ENCODE peak calls at places on chromosomes 11 and 22, in ten cellular contexts. T is H9, C is tibial nerve, H is kidney, W is IMR-90, F is heart right ventricle, K is uterus, O is upper lobe of right lung, L is endothelial cell of umbilical vein, E is fibroblast of lung. N is an unnamed sample.

GRCh38 chr11:116373107-116373506 is 399.7 kb downstream of the BUD13 start:
- DNase-seq in T (no peak), C (no peak), H (no peak), W (no peak), F (no peak), K (no peak), O (no peak), L (no peak), E (no peak), N (no peak)

GRCh38 chr22:22043296-22044078 is 60.9 kb upstream of the TOP3B start:
- DNase-seq in T (no peak), C (no peak), H (no peak), W (no peak), F (no peak), K (no peak), O (no peak), L (no peak), E (no peak), N (no peak)

GRCh38 chr11:93719310-93719709 is 22.0 kb downstream of the TAF1D start:
- DNase-seq in T (no peak), C (no peak), H (no peak), W (no peak), F (no peak), K (no peak), O (no peak), L (no peak), E (no peak), N (no peak)

GRCh38 chr11:15594607-15595006 is 479.9 kb downstream of the INSC start:
- DNase-seq in T (peak), C (no peak), H (no peak), W (no peak), F (no peak), K (no peak), O (no peak), L (no peak), E (no peak), N (no peak)

GRCh38 chr22:23070418-23071162 is at the start of gene GNAZ:
- DNase-seq in T (peak), C (no peak), H (peak), W (no peak), F (peak), K (peak), O (peak), L (no peak), E (no peak), N (no peak)

GRCh38 chr11:133228406-133229330 is 303.6 kb downstream of the OPCML start:
- DNase-seq in T (peak), C (no peak), H (peak), W (no peak), F (peak), K (no peak), O (no peak), L (no peak), E (no peak), N (no peak)

GRCh38 chr11:124285610-124286344 is 28.0 kb downstream of the OR8D1 start:
- DNase-seq in T (no peak), C (no peak), H (no peak), W (peak), F (no peak), K (no peak), O (no peak), L (peak), E (peak), N (peak)

GRCh38 chr11:92296138-92296515 is 71.5 kb downstream of the FAT3 start:
- DNase-seq in T (no peak), C (no peak), H (no peak), W (peak), F (no peak), K (no peak), O (no peak), L (no peak), E (peak), N (peak)

GRCh38 chr11:45926001-45926401 is 3.5 kb downstream of the LARGE2 start:
- DNase-seq in T (peak), C (no peak), H (peak), W (no peak), F (no peak), K (no peak), O (peak), L (no peak), E (no peak), N (no peak)

GRCh38 chr11:46198873-46199250 is 77.6 kb upstream of the PHF21A start:
- DNase-seq in T (no peak), C (no peak), H (no peak), W (no peak), F (no peak), K (no peak), O (no peak), L (no peak), E (no peak), N (no peak)

GRCh38 chr22:36439481-36440271 is 41.8 kb downstream of the TXN2 start:
- DNase-seq in T (no peak), C (no peak), H (peak), W (peak), F (peak), K (peak), O (no peak), L (peak), E (peak), N (peak)

GRCh38 chr11:74311352-74311926 is at the start of gene P4HA3:
- DNase-seq in T (peak), C (peak), H (peak), W (peak), F (peak), K (peak), O (peak), L (peak), E (peak), N (peak)

GRCh38 chr11:68939583-68940555 is 36.2 kb downstream of the IGHMBP2 start:
- DNase-seq in T (no peak), C (no peak), H (peak), W (no peak), F (no peak), K (no peak), O (no peak), L (no peak), E (no peak), N (no peak)

GRCh38 chr22:24141586-24141985 is 39.7 kb upstream of the SUSD2 start:
- DNase-seq in T (no peak), C (no peak), H (no peak), W (peak), F (no peak), K (no peak), O (no peak), L (no peak), E (peak), N (no peak)

GRCh38 chr22:32665676-32666075 is 135.8 kb upstream of the TIMP3 start:
- DNase-seq in T (no peak), C (no peak), H (no peak), W (peak), F (no peak), K (no peak), O (no peak), L (no peak), E (peak), N (no peak)

GRCh38 chr22:33054276-33054675 is 3.9 kb downstream of the SYN3 start:
- DNase-seq in T (no peak), C (no peak), H (no peak), W (no peak), F (no peak), K (no peak), O (no peak), L (no peak), E (no peak), N (no peak)

GRCh38 chr22:23698094-23698493 is 7.3 kb downstream of the RGL4 start:
- DNase-seq in T (no peak), C (no peak), H (no peak), W (no peak), F (no peak), K (no peak), O (no peak), L (no peak), E (no peak), N (no peak)

GRCh38 chr11:28107331-28107725 is 628 bp downstream of the KIF18A start:
- DNase-seq in T (no peak), C (no peak), H (no peak), W (peak), F (no peak), K (no peak), O (no peak), L (peak), E (no peak), N (peak)

GRCh38 chr11:124934862-124935547 is 842 bp downstream of the HEPACAM start:
- DNase-seq in T (no peak), C (no peak), H (no peak), W (peak), F (no peak), K (no peak), O (no peak), L (peak), E (peak), N (peak)

GRCh38 chr11:30855383-30856006 is 269.3 kb upstream of the MPPED2 start:
- DNase-seq in T (no peak), C (no peak), H (no peak), W (peak), F (no peak), K (no peak), O (no peak), L (peak), E (peak), N (no peak)

GRCh38 chr11:93983542-93984204 is 37.5 kb upstream of the HEPHL1 start:
- DNase-seq in T (no peak), C (no peak), H (no peak), W (no peak), F (no peak), K (no peak), O (no peak), L (no peak), E (no peak), N (no peak)

GRCh38 chr11:61773356-61773755 is 19.0 kb downstream of the TMEM258 start:
- DNase-seq in T (no peak), C (no peak), H (no peak), W (no peak), F (no peak), K (no peak), O (no peak), L (no peak), E (no peak), N (no peak)

GRCh38 chr11:107397357-107397756 is 60.3 kb downstream of the CWF19L2 start:
- DNase-seq in T (peak), C (no peak), H (no peak), W (no peak), F (no peak), K (no peak), O (no peak), L (no peak), E (no peak), N (no peak)

GRCh38 chr11:65855927-65856363 is 2.0 kb downstream of the CFL1 start:
- DNase-seq in T (peak), C (no peak), H (no peak), W (no peak), F (no peak), K (no peak), O (peak), L (no peak), E (no peak), N (no peak)

GRCh38 chr11:111408789-111409727 is 30.0 kb upstream of the POU2AF1 start:
- DNase-seq in T (no peak), C (no peak), H (no peak), W (peak), F (no peak), K (no peak), O (no peak), L (no peak), E (peak), N (no peak)

GRCh38 chr11:76056881-76057280 is 149.4 kb downstream of the WNT11 start:
- DNase-seq in T (no peak), C (no peak), H (no peak), W (no peak), F (no peak), K (no peak), O (no peak), L (no peak), E (no peak), N (no peak)

GRCh38 chr22:47376322-47376700 is 613.9 kb downstream of the TBC1D22A start:
- DNase-seq in T (no peak), C (no peak), H (no peak), W (no peak), F (no peak), K (no peak), O (peak), L (no peak), E (no peak), N (no peak)

GRCh38 chr22:48098243-48098935 is 1335.9 kb downstream of the TBC1D22A start:
- DNase-seq in T (no peak), C (no peak), H (no peak), W (no peak), F (no peak), K (peak), O (no peak), L (no peak), E (no peak), N (no peak)

GRCh38 chr11:22690891-22691290 is 24.5 kb downstream of the GAS2 start:
- DNase-seq in T (no peak), C (no peak), H (no peak), W (no peak), F (no peak), K (no peak), O (no peak), L (no peak), E (no peak), N (no peak)

GRCh38 chr11:129208863-129209262 is 16.7 kb upstream of the ARHGAP32 start:
- DNase-seq in T (no peak), C (no peak), H (no peak), W (peak), F (no peak), K (no peak), O (no peak), L (no peak), E (no peak), N (no peak)

DNA sequence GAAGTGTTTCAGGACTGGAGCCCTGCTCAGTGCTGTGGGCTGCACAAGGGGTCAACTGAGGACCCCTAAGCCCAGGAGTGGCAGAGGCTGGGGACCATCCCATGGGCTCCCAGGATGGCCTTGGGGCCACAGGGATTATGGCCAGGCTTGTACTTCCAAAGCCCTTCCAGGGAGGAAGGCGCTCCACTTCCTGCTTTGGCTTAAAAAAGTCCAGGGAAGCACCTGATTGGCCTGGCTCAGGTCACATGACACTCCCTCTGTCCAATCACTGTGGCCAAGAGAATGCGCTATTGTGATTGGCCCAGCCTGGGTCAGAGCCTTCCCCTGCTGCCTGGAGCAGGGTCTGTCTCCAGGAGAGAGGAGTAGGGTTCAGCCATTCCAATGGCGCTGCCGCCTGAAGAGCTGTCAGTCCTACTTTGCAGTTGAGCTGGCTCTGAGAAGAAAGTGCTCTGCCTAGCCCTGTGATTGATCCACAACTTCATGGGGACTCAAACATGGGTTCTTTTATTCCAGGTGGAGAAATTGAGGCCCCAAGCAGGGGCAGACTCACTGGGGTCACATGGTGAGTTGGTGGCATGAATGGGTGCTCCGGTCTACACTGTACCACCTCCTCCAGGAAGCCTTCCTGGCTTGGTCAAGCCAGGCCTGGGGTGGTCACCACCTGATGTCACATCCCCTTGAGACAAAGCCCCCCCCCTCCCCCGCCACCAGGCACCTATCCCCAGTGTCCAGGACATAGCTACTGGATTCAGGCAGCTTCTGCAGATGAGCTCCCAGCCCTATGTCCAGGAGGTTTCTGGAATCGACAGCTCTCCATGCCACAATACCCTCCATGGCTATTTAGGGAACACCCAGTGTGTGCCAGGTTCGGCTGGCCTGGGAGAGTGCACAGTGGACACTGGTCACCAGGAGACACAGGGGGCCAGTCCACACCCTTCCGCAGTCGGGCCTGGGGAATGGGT is 48.2 kb downstream of the RTN4R start:
- DNase-seq in T (no peak), C (no peak), H (no peak), W (no peak), F (no peak), K (no peak), O (no peak), L (no peak), E (no peak), N (no peak)
- H3K27ac ChIP-seq in T (no peak), C (no peak), H (no peak), W (no peak), F (no peak), K (no peak), O (no peak), L (no peak), E (no peak), N (no peak)

GRCh38 chr22:45329536-45329936 is 19.8 kb downstream of the FAM118A start:
- DNase-seq in T (no peak), C (no peak), H (no peak), W (no peak), F (peak), K (no peak), O (no peak), L (no peak), E (no peak), N (no peak)

GRCh38 chr22:45330548-45330947 is 20.8 kb downstream of the FAM118A start:
- DNase-seq in T (no peak), C (no peak), H (no peak), W (no peak), F (no peak), K (no peak), O (no peak), L (no peak), E (no peak), N (no peak)

GRCh38 chr22:45332001-45332400 is 22.3 kb downstream of the FAM118A start:
- DNase-seq in T (no peak), C (no peak), H (no peak), W (no peak), F (no peak), K (no peak), O (no peak), L (no peak), E (no peak), N (no peak)

GRCh38 chr22:45331486-45331885 is 21.8 kb downstream of the FAM118A start:
- DNase-seq in T (no peak), C (no peak), H (no peak), W (no peak), F (no peak), K (no peak), O (no peak), L (no peak), E (no peak), N (no peak)

DNA sequence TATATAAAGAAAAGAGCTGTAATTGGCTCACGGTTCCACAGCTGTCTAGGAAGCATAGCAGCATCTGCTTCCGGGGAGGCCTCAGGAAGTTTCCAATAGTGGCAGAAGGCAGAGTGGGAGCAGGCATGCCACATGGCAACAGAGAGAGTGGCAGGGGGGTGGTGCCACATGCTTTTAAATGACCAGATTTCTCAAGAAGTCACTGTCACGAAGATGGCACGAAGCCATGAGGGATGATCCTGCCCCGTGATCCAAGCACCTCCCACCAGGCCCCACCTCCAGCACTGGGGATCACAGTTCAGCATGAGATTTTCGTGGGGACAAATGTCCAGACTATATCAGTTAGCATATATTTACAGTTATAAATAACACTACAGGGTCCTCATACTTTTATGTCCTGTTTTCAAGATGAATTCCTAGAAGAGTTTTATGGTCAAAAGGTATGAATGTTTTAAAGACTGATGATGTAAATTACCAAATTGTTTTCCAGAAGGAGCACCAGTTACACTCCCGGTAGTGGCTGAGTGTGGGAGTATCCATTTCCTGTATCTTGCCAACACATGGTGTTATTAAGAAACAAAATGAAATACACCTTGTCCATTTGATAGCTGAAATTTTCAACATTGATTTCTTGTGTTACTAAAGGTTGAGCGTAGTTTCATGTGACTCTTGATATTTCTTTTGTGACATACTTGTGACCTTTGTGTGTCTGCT is 19.2 kb downstream of the FAM118A start:
- DNase-seq in T (no peak), C (no peak), H (no peak), W (no peak), F (no peak), K (no peak), O (no peak), L (no peak), E (no peak), N (no peak)
- H3K27ac ChIP-seq in T (no peak), C (no peak), H (no peak), W (no peak), F (peak), K (no peak), O (no peak), L (no peak), E (no peak), N (no peak)

GRCh38 chr22:43237280-43237679 is 50.3 kb upstream of the TTLL12 start:
- DNase-seq in T (no peak), C (no peak), H (no peak), W (no peak), F (no peak), K (no peak), O (no peak), L (no peak), E (no peak), N (no peak)

GRCh38 chr22:43235445-43236400 is 48.8 kb upstream of the TTLL12 start:
- DNase-seq in T (no peak), C (no peak), H (no peak), W (no peak), F (no peak), K (no peak), O (no peak), L (no peak), E (no peak), N (no peak)

GRCh38 chr22:43238526-43239006 is 51.6 kb upstream of the TTLL12 start:
- DNase-seq in T (no peak), C (no peak), H (no peak), W (no peak), F (no peak), K (peak), O (no peak), L (no peak), E (no peak), N (no peak)

GRCh38 chr22:43234299-43234988 is 47.5 kb upstream of the TTLL12 start:
- DNase-seq in T (no peak), C (no peak), H (no peak), W (no peak), F (no peak), K (no peak), O (no peak), L (no peak), E (no peak), N (no peak)

GRCh38 chr22:43236401-43237166 is 49.6 kb upstream of the TTLL12 start:
- DNase-seq in T (no peak), C (no peak), H (no peak), W (no peak), F (peak), K (no peak), O (peak), L (no peak), E (no peak), N (no peak)
- H3K27ac ChIP-seq in T (no peak), C (no peak), H (no peak), W (no peak), F (no peak), K (no peak), O (no peak), L (no peak), E (no peak), N (no peak)

DNA sequence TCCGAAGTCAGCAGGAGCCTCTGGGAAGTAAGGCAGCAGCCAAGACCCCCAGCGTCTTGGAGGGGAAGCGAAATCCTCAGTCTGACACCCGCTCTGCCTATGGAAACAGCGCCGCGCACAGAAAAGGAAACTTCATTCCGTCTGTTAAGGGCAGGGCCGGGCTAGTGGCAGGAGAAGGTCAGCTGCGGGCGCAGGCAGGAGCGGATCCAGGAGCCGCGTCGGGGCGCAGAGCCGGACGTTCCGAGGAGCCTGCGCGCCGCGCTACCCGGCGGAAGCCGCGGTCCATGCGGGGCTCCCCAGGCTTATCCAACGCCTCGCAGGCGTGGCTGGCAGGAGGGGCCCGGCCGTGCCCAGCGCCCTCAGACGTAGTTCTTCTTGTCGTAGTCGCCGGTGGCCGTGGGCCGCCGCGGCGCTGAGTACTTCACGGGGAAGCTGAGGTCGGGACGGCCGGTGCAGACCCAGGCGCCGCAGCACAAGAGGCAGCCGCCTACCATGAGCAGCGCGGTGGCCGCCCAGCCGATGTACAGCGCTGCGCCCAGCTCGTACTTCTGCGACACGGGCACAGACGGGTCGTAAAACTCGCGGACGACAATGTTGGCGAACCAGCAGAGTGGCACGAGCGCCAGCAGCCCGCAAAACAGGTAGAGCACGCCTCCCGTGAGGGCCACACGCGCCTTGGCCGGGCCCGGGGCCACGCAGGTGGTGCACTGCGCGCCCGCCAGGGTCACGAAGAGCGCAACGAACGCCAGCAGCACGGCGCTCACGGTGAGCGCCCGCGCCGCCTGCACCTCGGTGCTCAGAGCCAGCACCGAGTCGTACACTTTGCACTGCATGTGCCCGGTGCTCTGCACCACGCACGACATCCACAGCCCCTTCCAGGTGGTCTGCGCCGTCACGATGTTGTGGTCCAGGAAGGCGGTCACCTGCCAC is 705 bp downstream of the CLDN5 start:
- DNase-seq in T (peak), C (no peak), H (no peak), W (peak), F (no peak), K (no peak), O (no peak), L (peak), E (peak), N (no peak)
- H3K27ac ChIP-seq in T (no peak), C (no peak), H (peak), W (no peak), F (peak), K (peak), O (peak), L (peak), E (no peak), N (no peak)

N was measured in brain microvascular endothelial cell.